ENCODE peak calls at places on chromosome 6, in six cellular contexts. One of them, this sample, is unnamed.

GRCh38 chr6:146943673-146944072 is 260.5 kb upstream of the STXBP5 start:
- DNase-seq in ecto neural progenitor cell: no peak
- DNase-seq in AG08396: no peak
- DNase-seq in fibroblast of lung: no peak
- DNase-seq in non-pigmented ciliary epithelial cell: no peak
- DNase-seq in activated gamma-delta T cell: no peak
- DNase-seq in this sample: no peak

GRCh38 chr6:19333936-19334335 is 503.2 kb upstream of the ID4 start:
- DNase-seq in ecto neural progenitor cell: no peak
- DNase-seq in AG08396: no peak
- DNase-seq in fibroblast of lung: peak
- DNase-seq in non-pigmented ciliary epithelial cell: peak
- DNase-seq in activated gamma-delta T cell: no peak
- DNase-seq in this sample: peak

GRCh38 chr6:84422380-84422968 is 195.0 kb upstream of the CEP162 start:
- DNase-seq in ecto neural progenitor cell: peak
- DNase-seq in AG08396: peak
- DNase-seq in fibroblast of lung: peak
- DNase-seq in non-pigmented ciliary epithelial cell: peak
- DNase-seq in activated gamma-delta T cell: no peak
- DNase-seq in this sample: no peak

GRCh38 chr6:167485186-167485978 is 160.5 kb downstream of the TTLL2 start:
- DNase-seq in ecto neural progenitor cell: no peak
- DNase-seq in AG08396: no peak
- DNase-seq in fibroblast of lung: peak
- DNase-seq in non-pigmented ciliary epithelial cell: no peak
- DNase-seq in activated gamma-delta T cell: no peak
- DNase-seq in this sample: no peak

GRCh38 chr6:165662041-165662491 is 975 bp downstream of the PDE10A start:
- DNase-seq in ecto neural progenitor cell: peak
- DNase-seq in AG08396: peak
- DNase-seq in fibroblast of lung: no peak
- DNase-seq in non-pigmented ciliary epithelial cell: no peak
- DNase-seq in activated gamma-delta T cell: no peak
- DNase-seq in this sample: peak

GRCh38 chr6:19837511-19838441 is 606 bp downstream of the ID4 start:
- DNase-seq in ecto neural progenitor cell: peak
- DNase-seq in AG08396: peak
- DNase-seq in fibroblast of lung: peak
- DNase-seq in non-pigmented ciliary epithelial cell: no peak
- DNase-seq in activated gamma-delta T cell: no peak
- DNase-seq in this sample: peak

GRCh38 chr6:106974337-106974998 is at the start of gene CD24:
- DNase-seq in ecto neural progenitor cell: no peak
- DNase-seq in AG08396: no peak
- DNase-seq in fibroblast of lung: no peak
- DNase-seq in non-pigmented ciliary epithelial cell: no peak
- DNase-seq in activated gamma-delta T cell: peak
- DNase-seq in this sample: peak

GRCh38 chr6:161748535-161749386 is 474.9 kb upstream of the AGPAT4 start:
- DNase-seq in ecto neural progenitor cell: peak
- DNase-seq in AG08396: no peak
- DNase-seq in fibroblast of lung: peak
- DNase-seq in non-pigmented ciliary epithelial cell: no peak
- DNase-seq in activated gamma-delta T cell: no peak
- DNase-seq in this sample: no peak

GRCh38 chr6:27882624-27883023 is 29.6 kb downstream of the OR2B2 start:
- DNase-seq in ecto neural progenitor cell: no peak
- DNase-seq in AG08396: no peak
- DNase-seq in fibroblast of lung: no peak
- DNase-seq in non-pigmented ciliary epithelial cell: no peak
- DNase-seq in activated gamma-delta T cell: no peak
- DNase-seq in this sample: no peak

This sample was measured in Caki2.